ENCODE peak calls at places on chromosomes 4 and X, in seven cellular contexts. W is mesothelial cell of epicardium, Y is cardiac muscle cell, D is choroid plexus epithelial cell, C is MM.1S, T is GM12864, Z is GM13977. M is an unnamed sample.

GRCh38 chr4:16583764-16584163 is 314.7 kb downstream of the LDB2 start:
- DNase-seq in W (no peak), Y (peak; percentile 29), D (peak; percentile 78), C (no peak), T (no peak), Z (no peak), M (no peak)

GRCh38 chrX:54496517-54496852 is 451 bp upstream of the FGD1 start:
- DNase-seq in W (no peak), Y (no peak), D (no peak), C (no peak), T (no peak), Z (no peak), M (no peak)

GRCh38 chr4:151039733-151040132 is 24.6 kb upstream of the LRBA start:
- DNase-seq in W (no peak), Y (peak; percentile 4), D (peak; percentile 16), C (no peak), T (no peak), Z (no peak), M (no peak)

GRCh38 chr4:124515591-124515990 is 196.9 kb downstream of the ANKRD50 start:
- DNase-seq in W (no peak), Y (no peak), D (no peak), C (no peak), T (no peak), Z (no peak), M (peak; percentile 1)

GRCh38 chr4:165879581-165879980 is 6.5 kb downstream of the TLL1 start:
- DNase-seq in W (no peak), Y (peak; percentile 3), D (no peak), C (no peak), T (no peak), Z (no peak), M (no peak)

GRCh38 chr4:8641256-8641655 is 48.7 kb downstream of the CPZ start:
- DNase-seq in W (no peak), Y (no peak), D (no peak), C (no peak), T (no peak), Z (no peak), M (no peak)

GRCh38 chr4:31106419-31106818 is 386.2 kb downstream of the PCDH7 start:
- DNase-seq in W (no peak), Y (no peak), D (no peak), C (no peak), T (no peak), Z (no peak), M (no peak)

GRCh38 chrX:130902446-130902782 is 595 bp downstream of the ENOX2 start:
- DNase-seq in W (no peak), Y (no peak), D (no peak), C (no peak), T (no peak), Z (no peak), M (no peak)

GRCh38 chr4:185358514-185359433 is 37.0 kb downstream of the LRP2BP start:
- DNase-seq in W (no peak), Y (no peak), D (peak; percentile 95), C (no peak), T (no peak), Z (no peak), M (no peak)

GRCh38 chr4:182042945-182043344 is 200.3 kb upstream of the TENM3 start:
- DNase-seq in W (no peak), Y (no peak), D (no peak), C (no peak), T (no peak), Z (no peak), M (no peak)

GRCh38 chrX:25206761-25207160 is 191.0 kb upstream of the ARX start:
- DNase-seq in W (no peak), Y (no peak), D (no peak), C (no peak), T (no peak), Z (no peak), M (no peak)

GRCh38 chr4:176137626-176138025 is 57.8 kb downstream of the SPATA4 start:
- DNase-seq in W (no peak), Y (peak; percentile 10), D (peak; percentile 12), C (no peak), T (no peak), Z (no peak), M (no peak)

GRCh38 chr4:153260152-153260551 is 55.9 kb downstream of the TRIM2 start:
- DNase-seq in W (no peak), Y (no peak), D (no peak), C (no peak), T (no peak), Z (no peak), M (no peak)

GRCh38 chrX:16487620-16488380 is 162.2 kb upstream of the S100G start:
- DNase-seq in W (no peak), Y (no peak), D (peak; percentile 53), C (no peak), T (no peak), Z (no peak), M (no peak)

GRCh38 chr4:127586922-127587571 is 45.7 kb upstream of the INTU start:
- DNase-seq in W (no peak), Y (peak; percentile 51), D (peak; percentile 74), C (peak; percentile 50), T (peak; percentile 10), Z (peak; percentile 36), M (peak; percentile 44)

GRCh38 chr4:56908206-56909082 is 744 bp downstream of the REST start:
- DNase-seq in W (peak; percentile 82), Y (peak; percentile 77), D (peak; percentile 71), C (peak; percentile 76), T (no peak), Z (peak; percentile 92), M (peak; percentile 78)
- TF ChIP-seq CTCF in W (no peak), Y (no peak), D (no peak), C (no peak), T (no peak), Z (peak; percentile 47), M (no peak)

GRCh38 chr4:169202878-169203277 is 67.9 kb downstream of the SH3RF1 start:
- DNase-seq in W (no peak), Y (no peak), D (no peak), C (no peak), T (no peak), Z (no peak), M (no peak)

GRCh38 chr4:169203891-169204290 is 66.9 kb downstream of the SH3RF1 start:
- DNase-seq in W (no peak), Y (no peak), D (no peak), C (no peak), T (no peak), Z (no peak), M (no peak)

GRCh38 chr4:169200361-169201030 is 70.3 kb downstream of the SH3RF1 start:
- DNase-seq in W (no peak), Y (no peak), D (no peak), C (no peak), T (no peak), Z (no peak), M (no peak)

GRCh38 chr4:169201144-169202124 is 69.3 kb downstream of the SH3RF1 start:
- DNase-seq in W (no peak), Y (peak; percentile 35), D (peak; percentile 52), C (no peak), T (no peak), Z (no peak), M (no peak)

GRCh38 chr4:169202143-169202699 is 68.5 kb downstream of the SH3RF1 start:
- DNase-seq in W (no peak), Y (no peak), D (peak; percentile 40), C (no peak), T (no peak), Z (no peak), M (no peak)
- TF ChIP-seq CTCF in W (no peak), Y (no peak), D (peak; percentile 13), C (no peak), T (no peak), Z (no peak), M (no peak)

DNA sequence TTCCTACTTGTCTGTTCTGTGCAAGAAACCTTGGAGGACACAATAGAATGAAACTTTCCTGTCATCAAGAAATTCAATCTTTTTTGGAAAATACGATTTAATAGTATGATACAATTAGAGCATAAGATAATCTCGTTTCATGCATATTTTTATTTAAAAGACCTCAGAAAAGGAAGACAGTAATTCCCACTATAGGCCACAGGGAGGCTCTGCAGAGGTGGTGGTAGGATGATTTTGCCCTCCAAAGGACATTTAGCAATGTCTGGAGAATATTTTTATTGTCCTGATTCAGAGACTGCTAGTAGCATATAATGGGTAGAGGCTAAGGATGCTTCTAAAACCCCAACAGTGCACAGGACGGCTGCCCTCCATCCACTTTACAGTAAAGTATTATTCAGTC is 68.7 kb downstream of the PAK3 start:
- DNase-seq in W (no peak), Y (peak; percentile 3), D (peak; percentile 7), C (peak; percentile 20), T (no peak), Z (no peak), M (no peak)
- TF ChIP-seq CTCF in W (peak; percentile 45), Y (peak; percentile 22), D (peak; percentile 35), C (peak; percentile 42), T (no peak), Z (peak; percentile 37), M (no peak)

DNA sequence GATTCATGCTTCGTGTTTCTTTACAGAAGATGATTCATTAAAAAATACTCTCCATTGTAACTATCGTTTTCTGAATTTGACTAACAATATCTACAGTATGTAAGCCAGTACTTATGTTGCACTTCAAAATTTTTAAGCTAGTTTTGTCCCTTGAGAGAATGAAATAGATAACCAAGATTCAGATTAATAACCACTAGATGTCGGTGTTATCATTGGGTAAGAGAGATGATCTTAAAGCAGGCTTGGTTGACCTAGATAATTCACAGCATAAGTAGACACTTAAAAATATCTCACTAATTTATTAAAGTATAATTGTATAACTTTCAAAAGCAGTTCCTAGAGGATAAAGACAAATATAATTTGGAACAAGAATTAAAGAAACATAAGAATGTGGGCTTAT is 430.9 kb downstream of the C4orf33 start:
- DNase-seq in W (no peak), Y (peak; percentile 39), D (peak; percentile 33), C (peak; percentile 39), T (no peak), Z (no peak), M (no peak)
- TF ChIP-seq CTCF in W (no peak), Y (peak; percentile 27), D (no peak), C (peak; percentile 48), T (no peak), Z (no peak), M (peak; percentile 11)

DNA sequence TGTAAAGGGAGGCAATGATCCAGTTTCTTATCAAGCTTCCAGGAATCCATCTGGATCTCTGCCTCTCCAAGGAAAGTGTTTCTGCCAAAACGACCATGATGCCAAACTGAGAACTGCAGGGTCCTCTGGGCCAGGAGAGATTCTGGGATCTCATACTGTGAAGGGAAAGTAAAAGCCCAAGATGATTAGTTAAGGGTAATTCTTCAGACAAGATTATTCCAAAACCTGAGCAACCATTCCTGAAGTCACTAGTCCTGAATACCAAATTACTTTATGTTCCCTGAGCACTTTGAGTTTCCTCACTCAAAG is 42.0 kb downstream of the SRPX2 start:
- DNase-seq in W (no peak), Y (no peak), D (no peak), C (no peak), T (no peak), Z (no peak), M (no peak)
- TF ChIP-seq CTCF in W (peak; percentile 16), Y (no peak), D (no peak), C (no peak), T (no peak), Z (no peak), M (no peak)

M was measured in GM12865.